ENCODE peak calls at places on chromosomes 12 and 14, in four cellular contexts. A is right lobe of liver; H is thyroid gland; G is CD4-positive, CD25-positive, alpha-beta regulatory T cell. K is an unnamed sample.
A peak's percentile ranks its signal among the peaks of the same experiment; 100 is the strongest.

GRCh38 chr12:109878749-109879148 is 1.6 kb downstream of the GLTP start:
- DNase-seq in A (no peak), H (no peak), G (no peak), K (no peak)

GRCh38 chr14:99872786-99873440 is 79.7 kb downstream of the EML1 start:
- DNase-seq in A (no peak), H (no peak), G (no peak), K (no peak)

GRCh38 chr12:58580095-58580494 is 340.2 kb downstream of the LRIG3 start:
- DNase-seq in A (no peak), H (no peak), G (no peak), K (no peak)

GRCh38 chr12:56723889-56724659 is 1.0 kb downstream of the NACA start:
- DNase-seq in A (peak; percentile 65), H (peak; percentile 72), G (no peak), K (peak; percentile 34)

GRCh38 chr14:89533761-89534160 is 116.7 kb upstream of the FOXN3 start:
- DNase-seq in A (no peak), H (no peak), G (no peak), K (no peak)

GRCh38 chr12:6268484-6269157 is 41.9 kb upstream of the PLEKHG6 start:
- DNase-seq in A (peak; percentile 46), H (peak; percentile 91), G (no peak), K (no peak)

GRCh38 chr12:24902521-24903304 is 46.2 kb downstream of the BCAT1 start:
- DNase-seq in A (peak; percentile 62), H (peak; percentile 27), G (no peak), K (no peak)

GRCh38 chr14:95039259-95039992 is 117.9 kb downstream of the DICER1 start:
- DNase-seq in A (no peak), H (no peak), G (no peak), K (peak; percentile 20)

GRCh38 chr12:7832059-7832696 is 40.5 kb downstream of the SLC2A14 start:
- DNase-seq in A (no peak), H (no peak), G (peak; percentile 13), K (no peak)

GRCh38 chr14:23327947-23328744 is 6.9 kb downstream of the PABPN1 start:
- DNase-seq in A (no peak), H (peak; percentile 76), G (peak; percentile 62), K (peak; percentile 79)

GRCh38 chr12:120475643-120476042 is 6.1 kb upstream of the SRSF9 start:
- DNase-seq in A (no peak), H (no peak), G (no peak), K (no peak)

GRCh38 chr12:120469450-120470149 is at the start of gene SRSF9:
- DNase-seq in A (peak; percentile 97), H (peak; percentile 95), G (peak; percentile 97), K (peak; percentile 96)

GRCh38 chr12:120470150-120470817 is 736 bp upstream of the SRSF9 start:
- DNase-seq in A (no peak), H (no peak), G (no peak), K (no peak)

GRCh38 chr12:120474092-120474960 is 4.8 kb upstream of the SRSF9 start:
- DNase-seq in A (no peak), H (peak; percentile 8), G (no peak), K (no peak)

GRCh38 chr12:120472521-120472920 is 3.0 kb upstream of the SRSF9 start:
- DNase-seq in A (no peak), H (no peak), G (no peak), K (no peak)
- H3K4me1 ChIP-seq in A (peaks cover 21% of the 10 kb centered on the region), H (peaks cover 11% of the 10 kb centered on the region), G (peaks cover 21% of the 10 kb centered on the region), K (peaks cover 29% of the 10 kb centered on the region)

GRCh38 chr12:42985506-42985905 is 396.0 kb upstream of the PRICKLE1 start:
- DNase-seq in A (no peak), H (no peak), G (no peak), K (no peak)

GRCh38 chr12:42982828-42983227 is 393.3 kb upstream of the PRICKLE1 start:
- DNase-seq in A (no peak), H (no peak), G (no peak), K (no peak)

GRCh38 chr12:42981379-42981778 is 391.8 kb upstream of the PRICKLE1 start:
- DNase-seq in A (no peak), H (no peak), G (no peak), K (no peak)

GRCh38 chr12:42990387-42990786 is 400.8 kb upstream of the PRICKLE1 start:
- DNase-seq in A (no peak), H (no peak), G (no peak), K (no peak)

GRCh38 chr12:42987216-42987631 is 397.7 kb upstream of the PRICKLE1 start:
- DNase-seq in A (no peak), H (no peak), G (no peak), K (no peak)
- H3K4me1 ChIP-seq in A (no peaks in the 10 kb centered on the region), H (no peaks in the 10 kb centered on the region), G (no peaks in the 10 kb centered on the region), K (no peaks in the 10 kb centered on the region)

GRCh38 chr14:61406670-61407069 is 85.3 kb downstream of the PRKCH start:
- DNase-seq in A (no peak), H (no peak), G (peak; percentile 25), K (no peak)
- H3K4me1 ChIP-seq in A (no peaks in the 10 kb centered on the region), H (peaks cover 6% of the 10 kb centered on the region), G (peaks cover 89% of the 10 kb centered on the region), K (no peaks in the 10 kb centered on the region)

DNA sequence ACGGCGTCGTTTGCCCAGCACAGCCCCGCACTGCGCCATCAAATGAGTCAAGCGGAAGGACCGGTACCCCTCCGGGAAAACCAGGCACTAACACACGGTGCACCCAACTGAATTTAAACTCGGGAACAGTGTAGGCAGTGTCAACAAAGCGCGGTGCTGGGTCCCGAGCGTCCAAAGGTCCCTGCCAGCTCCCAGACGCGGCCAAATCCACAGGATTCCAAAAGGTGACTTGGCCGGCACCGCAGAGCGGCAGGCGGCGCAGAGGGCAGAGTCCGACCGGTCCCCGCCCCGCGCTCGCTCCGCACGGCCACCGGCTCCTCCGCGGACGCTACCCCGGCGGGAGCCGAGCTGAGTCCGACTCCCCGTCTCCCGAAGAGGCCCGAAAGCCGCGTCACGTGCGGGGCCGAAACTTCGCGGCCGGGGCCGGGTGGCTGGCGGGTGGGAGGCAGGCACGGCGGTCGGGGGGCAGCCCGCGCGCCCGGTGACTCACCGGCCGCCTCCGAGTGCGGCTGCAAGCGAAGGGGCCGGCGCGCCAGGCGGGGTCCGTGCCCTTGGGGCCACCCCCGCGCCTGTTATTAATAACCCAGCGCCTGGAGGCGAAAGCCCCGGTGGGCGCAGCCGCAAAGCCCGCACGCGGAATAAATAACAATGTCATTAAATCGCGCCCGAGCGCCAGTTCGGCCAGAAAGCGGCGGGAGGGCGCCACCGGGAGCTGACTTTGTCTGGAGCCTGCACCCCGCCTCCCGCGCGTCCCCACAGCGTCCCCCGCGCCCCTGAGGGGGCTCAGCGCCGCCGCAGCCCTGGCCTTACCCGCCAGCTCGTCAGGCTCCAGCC is 823 bp downstream of the DENND5B start:
- DNase-seq in A (peak; percentile 92), H (peak; percentile 65), G (no peak), K (peak; percentile 76)
- H3K4me1 ChIP-seq in A (peaks cover 15% of the 10 kb centered on the region), H (no peaks in the 10 kb centered on the region), G (peaks cover 20% of the 10 kb centered on the region), K (peaks cover 35% of the 10 kb centered on the region)